ENCODE peak calls at places on chromosomes 7 and 10, in four cellular contexts. One of them, this sample, is unnamed. For H3K36me3, the result is how much of the 10 kb centered on the place peaks cover.

GRCh38 chr10:32954080-32954479 is 4.0 kb downstream of the ITGB1 start:
- DNase-seq in fibroblast of lung: no peak
- DNase-seq in CD4-positive, CD25-positive, alpha-beta regulatory T cell: no peak
- DNase-seq in small intestine: no peak
- DNase-seq in this sample: no peak

GRCh38 chr10:7408003-7408493 is 2.8 kb downstream of the SFMBT2 start:
- DNase-seq in fibroblast of lung: peak
- DNase-seq in CD4-positive, CD25-positive, alpha-beta regulatory T cell: no peak
- DNase-seq in small intestine: no peak
- DNase-seq in this sample: no peak

GRCh38 chr7:65798111-65799075 is 74.5 kb upstream of the VKORC1L1 start:
- DNase-seq in small intestine: peak
- DNase-seq in fibroblast of lung: peak
- DNase-seq in CD4-positive, CD25-positive, alpha-beta regulatory T cell: no peak
- DNase-seq in this sample: peak

GRCh38 chr7:140084972-140085371 is 22.2 kb upstream of the PARP12 start:
- DNase-seq in fibroblast of lung: no peak
- DNase-seq in CD4-positive, CD25-positive, alpha-beta regulatory T cell: no peak
- DNase-seq in small intestine: no peak
- DNase-seq in this sample: no peak

GRCh38 chr7:96426027-96426426 is 104.1 kb upstream of the SLC25A13 start:
- DNase-seq in small intestine: no peak
- DNase-seq in CD4-positive, CD25-positive, alpha-beta regulatory T cell: no peak
- DNase-seq in fibroblast of lung: peak
- DNase-seq in this sample: no peak

GRCh38 chr10:33067481-33067880 is 109.5 kb upstream of the ITGB1 start:
- DNase-seq in small intestine: no peak
- DNase-seq in CD4-positive, CD25-positive, alpha-beta regulatory T cell: no peak
- DNase-seq in fibroblast of lung: peak
- DNase-seq in this sample: no peak

GRCh38 chr7:4861673-4862072 is at the start of gene PAPOLB:
- DNase-seq in small intestine: no peak
- DNase-seq in fibroblast of lung: no peak
- DNase-seq in CD4-positive, CD25-positive, alpha-beta regulatory T cell: no peak
- DNase-seq in this sample: no peak

GRCh38 chr10:132386419-132386831 is 10.6 kb upstream of the PWWP2B start:
- DNase-seq in fibroblast of lung: no peak
- DNase-seq in CD4-positive, CD25-positive, alpha-beta regulatory T cell: no peak
- DNase-seq in small intestine: no peak
- DNase-seq in this sample: no peak

GRCh38 chr7:51727441-51727840 is 410.8 kb upstream of the COBL start:
- DNase-seq in small intestine: peak
- DNase-seq in fibroblast of lung: no peak
- DNase-seq in CD4-positive, CD25-positive, alpha-beta regulatory T cell: no peak
- DNase-seq in this sample: no peak

GRCh38 chr10:58511765-58512469 is 755 bp upstream of the BICC1 start:
- DNase-seq in CD4-positive, CD25-positive, alpha-beta regulatory T cell: no peak
- DNase-seq in small intestine: peak
- DNase-seq in fibroblast of lung: no peak
- DNase-seq in this sample: peak

GRCh38 chr7:5634107-5634950 is 147.1 kb downstream of the RNF216 start:
- DNase-seq in CD4-positive, CD25-positive, alpha-beta regulatory T cell: no peak
- DNase-seq in fibroblast of lung: peak
- DNase-seq in small intestine: no peak
- DNase-seq in this sample: peak

GRCh38 chr7:143381427-143382125 is 431 bp downstream of the ZYX start:
- DNase-seq in small intestine: peak
- DNase-seq in fibroblast of lung: peak
- DNase-seq in CD4-positive, CD25-positive, alpha-beta regulatory T cell: no peak
- DNase-seq in this sample: peak

GRCh38 chr7:148575640-148576411 is 14.7 kb upstream of the C7orf33 start:
- DNase-seq in fibroblast of lung: peak
- DNase-seq in CD4-positive, CD25-positive, alpha-beta regulatory T cell: peak
- DNase-seq in small intestine: peak
- DNase-seq in this sample: peak

GRCh38 chr7:32318300-32319018 is 171.7 kb downstream of the LSM5 start:
- DNase-seq in fibroblast of lung: no peak
- DNase-seq in CD4-positive, CD25-positive, alpha-beta regulatory T cell: no peak
- DNase-seq in small intestine: no peak
- DNase-seq in this sample: no peak

GRCh38 chr10:44864042-44864436 is 47.1 kb upstream of the TMEM72 start:
- DNase-seq in fibroblast of lung: peak
- DNase-seq in small intestine: peak
- DNase-seq in CD4-positive, CD25-positive, alpha-beta regulatory T cell: no peak
- DNase-seq in this sample: no peak
- H3K4me3 ChIP-seq in fibroblast of lung: peak
- H3K4me3 ChIP-seq in small intestine: no peak
- H3K4me3 ChIP-seq in CD4-positive, CD25-positive, alpha-beta regulatory T cell: peak
- H3K4me3 ChIP-seq in this sample: peak

GRCh38 chr7:24858108-24858977 is 101.1 kb upstream of the GSDME start:
- DNase-seq in small intestine: peak
- DNase-seq in fibroblast of lung: no peak
- DNase-seq in CD4-positive, CD25-positive, alpha-beta regulatory T cell: no peak
- DNase-seq in this sample: no peak

GRCh38 chr7:24857623-24858022 is 100.4 kb upstream of the GSDME start:
- DNase-seq in CD4-positive, CD25-positive, alpha-beta regulatory T cell: no peak
- DNase-seq in small intestine: no peak
- DNase-seq in fibroblast of lung: no peak
- DNase-seq in this sample: no peak

GRCh38 chr7:24862461-24862860 is 105.2 kb upstream of the GSDME start:
- DNase-seq in fibroblast of lung: no peak
- DNase-seq in small intestine: no peak
- DNase-seq in CD4-positive, CD25-positive, alpha-beta regulatory T cell: no peak
- DNase-seq in this sample: no peak

GRCh38 chr7:24864214-24864817 is 107.1 kb upstream of the GSDME start:
- DNase-seq in CD4-positive, CD25-positive, alpha-beta regulatory T cell: no peak
- DNase-seq in small intestine: no peak
- DNase-seq in fibroblast of lung: no peak
- DNase-seq in this sample: no peak

GRCh38 chr7:24860611-24861010 is 103.3 kb upstream of the GSDME start:
- DNase-seq in CD4-positive, CD25-positive, alpha-beta regulatory T cell: no peak
- DNase-seq in fibroblast of lung: no peak
- DNase-seq in small intestine: no peak
- DNase-seq in this sample: no peak
- H3K36me3 ChIP-seq in CD4-positive, CD25-positive, alpha-beta regulatory T cell: under half
- H3K36me3 ChIP-seq in fibroblast of lung: under half
- H3K36me3 ChIP-seq in small intestine: under half
- H3K36me3 ChIP-seq in this sample: under half

GRCh38 chr10:84343831-84344230 is 15.4 kb downstream of the CCSER2 start:
- DNase-seq in fibroblast of lung: no peak
- DNase-seq in CD4-positive, CD25-positive, alpha-beta regulatory T cell: no peak
- DNase-seq in small intestine: no peak
- DNase-seq in this sample: no peak

GRCh38 chr10:84348860-84349259 is 20.5 kb downstream of the CCSER2 start:
- DNase-seq in small intestine: no peak
- DNase-seq in fibroblast of lung: peak
- DNase-seq in CD4-positive, CD25-positive, alpha-beta regulatory T cell: no peak
- DNase-seq in this sample: no peak

GRCh38 chr10:84352251-84352842 is 24.0 kb downstream of the CCSER2 start:
- DNase-seq in CD4-positive, CD25-positive, alpha-beta regulatory T cell: peak
- DNase-seq in small intestine: peak
- DNase-seq in fibroblast of lung: peak
- DNase-seq in this sample: peak

GRCh38 chr10:84344560-84344959 is 16.2 kb downstream of the CCSER2 start:
- DNase-seq in small intestine: no peak
- DNase-seq in CD4-positive, CD25-positive, alpha-beta regulatory T cell: no peak
- DNase-seq in fibroblast of lung: no peak
- DNase-seq in this sample: no peak

DNA sequence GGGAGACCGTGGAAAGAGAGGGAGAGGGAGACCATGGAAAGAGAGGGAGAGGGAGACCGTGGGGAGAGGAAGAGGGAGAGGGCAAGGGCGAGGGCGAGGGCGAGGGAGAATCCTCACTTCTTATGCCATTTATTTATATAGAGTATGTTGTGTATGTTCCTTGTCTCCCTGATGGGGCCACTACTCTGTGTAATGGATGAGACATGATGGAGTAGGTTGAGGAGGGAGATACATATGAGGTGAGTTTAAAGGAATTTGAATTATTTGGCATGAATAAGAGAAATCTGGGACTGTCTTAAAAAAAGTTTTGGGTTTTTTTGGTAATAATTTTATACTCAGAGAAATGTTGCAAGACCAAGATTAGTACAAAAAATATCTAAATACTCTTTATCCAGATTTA is 20.0 kb downstream of the CCSER2 start:
- DNase-seq in CD4-positive, CD25-positive, alpha-beta regulatory T cell: no peak
- DNase-seq in small intestine: no peak
- DNase-seq in fibroblast of lung: no peak
- DNase-seq in this sample: peak
- H3K4me3 ChIP-seq in CD4-positive, CD25-positive, alpha-beta regulatory T cell: no peak
- H3K4me3 ChIP-seq in small intestine: no peak
- H3K4me3 ChIP-seq in fibroblast of lung: no peak
- H3K4me3 ChIP-seq in this sample: no peak

GRCh38 chr7:157204134-157204533 is 65.4 kb downstream of the UBE3C start:
- DNase-seq in CD4-positive, CD25-positive, alpha-beta regulatory T cell: no peak
- DNase-seq in fibroblast of lung: no peak
- DNase-seq in small intestine: no peak
- DNase-seq in this sample: no peak

GRCh38 chr7:157211710-157212109 is 73.0 kb downstream of the UBE3C start:
- DNase-seq in CD4-positive, CD25-positive, alpha-beta regulatory T cell: no peak
- DNase-seq in small intestine: no peak
- DNase-seq in fibroblast of lung: peak
- DNase-seq in this sample: no peak

GRCh38 chr7:157205438-157205837 is 66.7 kb downstream of the UBE3C start:
- DNase-seq in fibroblast of lung: no peak
- DNase-seq in small intestine: no peak
- DNase-seq in CD4-positive, CD25-positive, alpha-beta regulatory T cell: no peak
- DNase-seq in this sample: no peak

GRCh38 chr7:157208758-157209413 is 70.2 kb downstream of the UBE3C start:
- DNase-seq in CD4-positive, CD25-positive, alpha-beta regulatory T cell: no peak
- DNase-seq in small intestine: no peak
- DNase-seq in fibroblast of lung: no peak
- DNase-seq in this sample: no peak
- H3K36me3 ChIP-seq in CD4-positive, CD25-positive, alpha-beta regulatory T cell: under half
- H3K36me3 ChIP-seq in small intestine: under half
- H3K36me3 ChIP-seq in fibroblast of lung: under half
- H3K36me3 ChIP-seq in this sample: under half

GRCh38 chr10:124087672-124088634 is 5.4 kb downstream of the CHST15 start:
- DNase-seq in fibroblast of lung: no peak
- DNase-seq in CD4-positive, CD25-positive, alpha-beta regulatory T cell: no peak
- DNase-seq in small intestine: peak
- DNase-seq in this sample: no peak

GRCh38 chr10:124091646-124092269 is 1.6 kb downstream of the CHST15 start:
- DNase-seq in small intestine: no peak
- DNase-seq in CD4-positive, CD25-positive, alpha-beta regulatory T cell: no peak
- DNase-seq in fibroblast of lung: peak
- DNase-seq in this sample: peak

GRCh38 chr10:124088944-124089343 is 4.5 kb downstream of the CHST15 start:
- DNase-seq in small intestine: no peak
- DNase-seq in fibroblast of lung: no peak
- DNase-seq in CD4-positive, CD25-positive, alpha-beta regulatory T cell: no peak
- DNase-seq in this sample: no peak

GRCh38 chr10:124090630-124091209 is 2.7 kb downstream of the CHST15 start:
- DNase-seq in CD4-positive, CD25-positive, alpha-beta regulatory T cell: no peak
- DNase-seq in fibroblast of lung: no peak
- DNase-seq in small intestine: no peak
- DNase-seq in this sample: no peak

GRCh38 chr10:124089859-124090258 is 3.5 kb downstream of the CHST15 start:
- DNase-seq in small intestine: no peak
- DNase-seq in fibroblast of lung: no peak
- DNase-seq in CD4-positive, CD25-positive, alpha-beta regulatory T cell: no peak
- DNase-seq in this sample: no peak
- H3K4me3 ChIP-seq in small intestine: no peak
- H3K4me3 ChIP-seq in fibroblast of lung: no peak
- H3K4me3 ChIP-seq in CD4-positive, CD25-positive, alpha-beta regulatory T cell: no peak
- H3K4me3 ChIP-seq in this sample: no peak

GRCh38 chr7:99628471-99629465 is 12.0 kb downstream of the ZSCAN25 start:
- DNase-seq in CD4-positive, CD25-positive, alpha-beta regulatory T cell: no peak
- DNase-seq in fibroblast of lung: no peak
- DNase-seq in small intestine: no peak
- DNase-seq in this sample: no peak
- H3K36me3 ChIP-seq in CD4-positive, CD25-positive, alpha-beta regulatory T cell: half or more
- H3K36me3 ChIP-seq in fibroblast of lung: under half
- H3K36me3 ChIP-seq in small intestine: under half
- H3K36me3 ChIP-seq in this sample: under half

GRCh38 chr7:12423995-12424745 is 20.5 kb upstream of the VWDE start:
- DNase-seq in CD4-positive, CD25-positive, alpha-beta regulatory T cell: no peak
- DNase-seq in fibroblast of lung: no peak
- DNase-seq in small intestine: no peak
- DNase-seq in this sample: no peak
- H3K4me3 ChIP-seq in CD4-positive, CD25-positive, alpha-beta regulatory T cell: no peak
- H3K4me3 ChIP-seq in fibroblast of lung: no peak
- H3K4me3 ChIP-seq in small intestine: no peak
- H3K4me3 ChIP-seq in this sample: no peak

DNA sequence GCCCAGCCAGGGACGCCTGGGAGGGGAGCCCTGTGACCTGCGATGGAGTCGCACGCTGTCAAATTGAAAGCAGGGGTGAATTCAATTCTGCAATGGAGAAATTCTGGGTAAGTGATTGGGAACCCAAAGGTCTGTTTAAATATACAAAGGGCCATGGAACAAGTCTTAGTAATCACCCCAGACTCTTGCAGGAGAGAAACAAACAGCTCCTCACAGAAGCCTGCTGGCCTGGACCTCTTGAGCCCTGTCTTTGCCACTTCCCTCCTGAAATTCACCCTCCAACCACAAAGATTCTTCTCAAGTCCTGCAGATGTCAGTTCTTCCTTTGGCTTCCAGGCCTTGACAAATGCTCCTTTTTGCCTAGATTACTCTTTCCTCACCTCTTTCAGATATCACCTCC is 97.3 kb downstream of the GLI3 start:
- DNase-seq in small intestine: no peak
- DNase-seq in CD4-positive, CD25-positive, alpha-beta regulatory T cell: no peak
- DNase-seq in fibroblast of lung: no peak
- DNase-seq in this sample: no peak
- H3K36me3 ChIP-seq in small intestine: under half
- H3K36me3 ChIP-seq in CD4-positive, CD25-positive, alpha-beta regulatory T cell: under half
- H3K36me3 ChIP-seq in fibroblast of lung: under half
- H3K36me3 ChIP-seq in this sample: under half

GRCh38 chr10:113135025-113135424 is 185.0 kb downstream of the TCF7L2 start:
- DNase-seq in fibroblast of lung: no peak
- DNase-seq in small intestine: no peak
- DNase-seq in CD4-positive, CD25-positive, alpha-beta regulatory T cell: no peak
- DNase-seq in this sample: no peak
- H3K4me3 ChIP-seq in fibroblast of lung: no peak
- H3K4me3 ChIP-seq in small intestine: no peak
- H3K4me3 ChIP-seq in CD4-positive, CD25-positive, alpha-beta regulatory T cell: no peak
- H3K4me3 ChIP-seq in this sample: no peak

GRCh38 chr7:890868-891267 is 14.5 kb downstream of the GET4 start:
- DNase-seq in fibroblast of lung: no peak
- DNase-seq in CD4-positive, CD25-positive, alpha-beta regulatory T cell: no peak
- DNase-seq in small intestine: no peak
- DNase-seq in this sample: no peak
- H3K36me3 ChIP-seq in fibroblast of lung: under half
- H3K36me3 ChIP-seq in CD4-positive, CD25-positive, alpha-beta regulatory T cell: half or more
- H3K36me3 ChIP-seq in small intestine: under half
- H3K36me3 ChIP-seq in this sample: under half

This sample was measured in MG63.